ENCODE peak calls at places on chromosomes 5 and 9, in four cellular contexts. F is DND-41, W is mesendoderm, U is fibroblast of lung. J is an unnamed sample.

GRCh38 chr5:166285385-166285784 is 2006.1 kb upstream of the WWC1 start:
- DNase-seq in U (no peak), F (no peak), W (peak; percentile 64), J (no peak)

GRCh38 chr5:154258531-154259217 is 68.1 kb downstream of the GALNT10 start:
- DNase-seq in W (no peak), F (no peak), U (no peak), J (no peak)

GRCh38 chr9:7520396-7520795 is 279.2 kb downstream of the DMAC1 start:
- DNase-seq in U (no peak), F (no peak), W (no peak), J (no peak)

GRCh38 chr9:19184144-19184917 is 46.2 kb upstream of the DENND4C start:
- DNase-seq in W (peak; percentile 62), U (peak; percentile 86), F (peak; percentile 80), J (peak; percentile 84)

GRCh38 chr5:64693636-64694035 is 3.3 kb downstream of the SHISAL2B start:
- DNase-seq in U (no peak), W (no peak), F (no peak), J (no peak)

GRCh38 chr9:80025131-80025530 is 453.4 kb downstream of the TLE4 start:
- DNase-seq in W (no peak), F (no peak), U (no peak), J (no peak)

GRCh38 chr9:133943036-133943780 is 48.9 kb downstream of the VAV2 start:
- DNase-seq in W (no peak), U (no peak), F (no peak), J (peak; percentile 49)

GRCh38 chr9:101736723-101737122 is 1.7 kb downstream of the GRIN3A start:
- DNase-seq in F (no peak), W (peak; percentile 84), U (no peak), J (no peak)

GRCh38 chr5:88544131-88544530 is 275.5 kb upstream of the TMEM161B start:
- DNase-seq in F (no peak), U (no peak), W (no peak), J (no peak)

GRCh38 chr9:99264070-99264469 is 42.0 kb downstream of the SEC61B start:
- DNase-seq in W (peak; percentile 40), F (peak; percentile 14), U (no peak), J (no peak)

GRCh38 chr9:114369567-114370240 is 18.1 kb downstream of the AKNA start:
- DNase-seq in W (no peak), F (no peak), U (no peak), J (peak; percentile 17)

GRCh38 chr9:71758277-71758676 is 10.0 kb downstream of the CEMIP2 start:
- DNase-seq in U (no peak), F (no peak), W (peak; percentile 55), J (no peak)

GRCh38 chr5:78547731-78548189 is 100.8 kb downstream of the LHFPL2 start:
- DNase-seq in W (no peak), F (no peak), U (peak; percentile 77), J (no peak)

GRCh38 chr9:92764381-92764987 is at the start of gene BICD2:
- DNase-seq in W (no peak), F (no peak), U (no peak), J (no peak)

GRCh38 chr9:125103021-125103420 is 40.3 kb downstream of the SCAI start:
- DNase-seq in W (no peak), F (no peak), U (no peak), J (no peak)

GRCh38 chr5:8457187-8458037 is 588.5 kb downstream of the MTRR start:
- DNase-seq in W (peak; percentile 63), U (peak; percentile 97), F (peak; percentile 88), J (peak; percentile 97)

GRCh38 chr9:21789541-21790037 is 12.8 kb upstream of the MTAP start:
- DNase-seq in F (peak; percentile 58), W (peak; percentile 88), U (peak; percentile 92), J (no peak)

GRCh38 chr9:129283705-129284606 is 105.9 kb upstream of the IER5L start:
- DNase-seq in W (no peak), F (no peak), U (no peak), J (peak; percentile 56)

GRCh38 chr9:117145081-117145480 is 269.8 kb downstream of the ASTN2 start:
- DNase-seq in W (no peak), F (no peak), U (no peak), J (no peak)

GRCh38 chr5:133582971-133583370 is 29.4 kb downstream of the FSTL4 start:
- DNase-seq in U (no peak), F (no peak), W (peak; percentile 36), J (no peak)

GRCh38 chr9:95058795-95059386 is 258.6 kb downstream of the FANCC start:
- DNase-seq in U (peak; percentile 60), W (no peak), F (no peak), J (no peak)

GRCh38 chr5:10030219-10030831 is 219.4 kb downstream of the ATPSCKMT start:
- DNase-seq in U (peak; percentile 30), W (peak; percentile 83), F (no peak), J (no peak)

GRCh38 chr5:172156541-172156994 is 31.5 kb downstream of the STK10 start:
- DNase-seq in W (no peak), F (no peak), U (no peak), J (no peak)

GRCh38 chr9:127974002-127974768 is 6.6 kb downstream of the EEIG1 start:
- DNase-seq in W (no peak), F (no peak), U (no peak), J (no peak)

GRCh38 chr9:134514503-134514902 is 127.1 kb upstream of the COL5A1 start:
- DNase-seq in U (no peak), W (no peak), F (no peak), J (peak; percentile 47)

GRCh38 chr5:138725153-138725884 is 27.9 kb upstream of the CTNNA1 start:
- DNase-seq in F (peak; percentile 13), U (peak; percentile 71), W (peak; percentile 97), J (no peak)

GRCh38 chr5:149414405-149415244 is 35.5 kb upstream of the IL17B start:
- DNase-seq in F (no peak), U (peak; percentile 66), W (peak; percentile 48), J (no peak)

GRCh38 chr9:7117676-7118561 is 360.1 kb downstream of the KDM4C start:
- DNase-seq in U (no peak), W (no peak), F (no peak), J (no peak)

GRCh38 chr5:149594206-149594895 is 13.1 kb downstream of the ARHGEF37 start:
- DNase-seq in U (no peak), W (no peak), F (no peak), J (no peak)

GRCh38 chr5:59124983-59125960 is 542.4 kb downstream of the RAB3C start:
- DNase-seq in U (no peak), F (no peak), W (peak; percentile 48), J (no peak)

GRCh38 chr9:18261143-18261542 is 212.8 kb upstream of the ADAMTSL1 start:
- DNase-seq in U (no peak), F (no peak), W (no peak), J (no peak)

GRCh38 chr5:3595102-3595961 is at the start of gene IRX1:
- DNase-seq in U (peak; percentile 74), W (peak; percentile 62), F (no peak), J (peak; percentile 82)

GRCh38 chr5:3592298-3592697 is 3.3 kb upstream of the IRX1 start:
- DNase-seq in F (no peak), W (peak; percentile 58), U (no peak), J (no peak)

GRCh38 chr5:3596261-3596825 is 711 bp downstream of the IRX1 start:
- DNase-seq in W (peak; percentile 40), U (peak; percentile 51), F (no peak), J (no peak)

GRCh38 chr5:3594514-3595101 is 1.0 kb upstream of the IRX1 start:
- DNase-seq in W (peak; percentile 71), U (peak; percentile 62), F (no peak), J (no peak)

DNA sequence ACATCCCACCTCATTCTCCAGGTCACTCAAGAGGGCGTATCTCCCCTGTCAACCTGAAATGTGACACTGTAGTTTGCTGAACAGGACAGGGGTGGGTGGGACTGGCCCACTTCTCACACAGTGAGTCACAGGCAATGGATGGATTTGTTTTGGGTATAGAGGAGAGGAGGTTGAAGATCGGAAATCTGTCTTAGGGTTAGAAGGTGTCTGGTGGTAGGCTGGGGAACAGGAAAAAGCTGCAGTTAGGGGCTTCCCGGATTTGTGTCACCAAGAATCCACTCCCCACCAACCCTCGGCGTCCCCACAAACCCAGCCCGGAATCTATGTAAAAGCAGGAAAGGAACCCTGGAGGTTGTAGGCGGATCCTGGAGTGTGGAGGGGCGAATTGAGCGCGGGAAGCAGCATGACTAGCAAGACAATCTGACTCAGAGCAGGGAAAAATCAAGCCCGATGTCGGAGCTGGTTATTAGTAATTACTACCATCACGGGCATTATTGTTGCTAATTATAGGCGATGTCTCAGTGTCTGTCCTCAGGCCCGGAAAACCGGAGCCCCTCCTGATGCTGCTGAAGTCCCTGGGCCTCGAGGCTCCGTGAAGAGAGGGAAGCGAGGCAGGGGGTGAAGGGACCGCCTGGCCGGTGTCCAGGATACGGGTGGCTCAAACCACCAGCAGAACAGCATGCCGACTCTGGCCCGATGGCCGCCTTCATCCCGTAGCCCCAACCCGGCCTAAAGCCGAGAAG is 1.7 kb upstream of the IRX1 start:
- DNase-seq in W (peak; percentile 59), U (peak; percentile 50), F (no peak), J (no peak)
- H3K27me3 ChIP-seq in W (peaks cover 71% of the 10 kb centered on the region), U (peaks cover 6% of the 10 kb centered on the region), F (no peaks in the 10 kb centered on the region), J (peaks cover 95% of the 10 kb centered on the region)

GRCh38 chr9:87516931-87517300 is 19.2 kb downstream of the DAPK1 start:
- DNase-seq in F (no peak), W (no peak), U (no peak), J (no peak)

GRCh38 chr9:87518702-87519335 is 21.2 kb downstream of the DAPK1 start:
- DNase-seq in F (no peak), U (peak; percentile 49), W (no peak), J (no peak)

GRCh38 chr9:87516222-87516930 is 18.7 kb downstream of the DAPK1 start:
- DNase-seq in W (peak; percentile 76), F (no peak), U (peak; percentile 49), J (peak; percentile 80)

GRCh38 chr9:87519415-87519989 is 21.8 kb downstream of the DAPK1 start:
- DNase-seq in W (no peak), F (no peak), U (no peak), J (no peak)

DNA sequence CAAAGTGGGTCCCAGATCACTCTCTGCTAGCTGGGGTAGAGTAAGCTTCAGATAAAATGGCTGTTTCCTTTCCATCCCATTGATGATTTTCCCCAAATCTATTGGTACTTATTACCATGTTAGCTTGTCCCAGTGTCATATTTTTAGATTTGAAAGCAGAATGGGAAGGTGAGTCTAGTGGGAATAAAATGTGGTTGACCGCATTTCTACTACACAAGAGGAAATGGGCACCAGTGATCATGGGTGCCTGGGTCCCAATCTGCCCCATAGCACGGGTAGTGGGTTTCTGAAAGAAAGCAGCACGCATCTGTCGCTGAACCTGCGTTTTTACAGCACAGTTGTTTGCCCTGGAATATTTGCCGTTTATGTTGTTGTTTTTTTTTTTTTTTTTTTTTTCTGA is 20.1 kb downstream of the DAPK1 start:
- DNase-seq in F (peak; percentile 5), W (no peak), U (no peak), J (no peak)
- H3K27ac ChIP-seq in F (no peak overlapping the region), W (no peak overlapping the region), U (no peak overlapping the region), J (no peak overlapping the region)

GRCh38 chr9:86674475-86674874 is 272.8 kb downstream of the GAS1 start:
- DNase-seq in F (no peak), U (peak; percentile 5), W (peak; percentile 10), J (no peak)
- H3K27me3 ChIP-seq in F (no peaks in the 10 kb centered on the region), U (no peaks in the 10 kb centered on the region), W (no peaks in the 10 kb centered on the region), J (no peaks in the 10 kb centered on the region)

GRCh38 chr5:160749682-160750081 is 102.3 kb downstream of the ATP10B start:
- DNase-seq in F (no peak), W (no peak), U (no peak), J (no peak)
- H3K27ac ChIP-seq in F (peak overlapping the region; percentile 98), W (no peak overlapping the region), U (no peak overlapping the region), J (no peak overlapping the region)

J was measured in upper lobe of right lung.